ENCODE peak calls at places on chromosome 9, in seven cellular contexts. T is astrocyte of the spinal cord, F is kidney epithelial cell, P is lower lobe of right lung, M is brain microvascular endothelial cell, Q is mammary epithelial cell, D is tibial nerve. W is an unnamed sample.

GRCh38 chr9:87270241-87271234 is 227.1 kb upstream of the DAPK1 start:
- DNase-seq in F (no peak), P (no peak), T (peak), M (peak), D (no peak), Q (no peak), W (peak)

GRCh38 chr9:137761793-137762192 is 115.8 kb upstream of the CACNA1B start:
- DNase-seq in P (no peak), Q (no peak), M (no peak), T (no peak), F (no peak), D (no peak), W (no peak)

GRCh38 chr9:37430841-37431597 is 8.5 kb downstream of the GRHPR start:
- DNase-seq in T (peak), M (no peak), D (no peak), P (no peak), Q (no peak), F (no peak), W (no peak)

GRCh38 chr9:118595719-118596305 is 773.4 kb downstream of the BRINP1 start:
- DNase-seq in M (peak), F (no peak), P (no peak), Q (peak), T (peak), D (no peak), W (peak)

GRCh38 chr9:21153688-21154608 is 12.3 kb upstream of the IFNW1 start:
- DNase-seq in P (peak), F (peak), T (peak), Q (peak), D (no peak), M (peak), W (peak)

GRCh38 chr9:5951686-5952211 is 61.1 kb downstream of the MLANA start:
- DNase-seq in Q (peak), T (peak), D (no peak), P (no peak), M (peak), F (no peak), W (peak)

GRCh38 chr9:133741716-133742115 is 3.6 kb upstream of the SARDH start:
- DNase-seq in T (no peak), F (no peak), D (no peak), M (no peak), Q (no peak), P (no peak), W (no peak)

GRCh38 chr9:347667-348292 is 133.1 kb downstream of the DOCK8 start:
- DNase-seq in Q (peak), P (no peak), F (no peak), M (no peak), D (no peak), T (peak), W (peak)

GRCh38 chr9:89536145-89536574 is 38.2 kb upstream of the SEMA4D start:
- DNase-seq in D (no peak), P (no peak), F (no peak), M (no peak), Q (no peak), T (no peak), W (no peak)

GRCh38 chr9:8362250-8362649 is 562.7 kb upstream of the DMAC1 start:
- DNase-seq in P (no peak), D (no peak), Q (no peak), F (no peak), M (no peak), T (no peak), W (no peak)

GRCh38 chr9:128987800-128988199 is 40.3 kb downstream of the NUP188 start:
- DNase-seq in T (peak), F (peak), P (no peak), D (no peak), Q (peak), M (peak), W (peak)

GRCh38 chr9:127505396-127506116 is 54.2 kb downstream of the LRSAM1 start:
- DNase-seq in D (no peak), Q (no peak), F (no peak), P (no peak), M (peak), T (no peak), W (no peak)

GRCh38 chr9:77291714-77292113 is 114.4 kb downstream of the VPS13A start:
- DNase-seq in T (no peak), F (no peak), P (no peak), Q (peak), M (peak), D (no peak), W (no peak)

GRCh38 chr9:73081979-73082657 is 69.5 kb upstream of the ANXA1 start:
- DNase-seq in P (no peak), T (peak), F (no peak), Q (peak), M (peak), D (no peak), W (peak)

GRCh38 chr9:31394040-31394473 is 990.4 kb upstream of the ACO1 start:
- DNase-seq in D (no peak), M (peak), Q (peak), F (no peak), P (no peak), T (peak), W (no peak)

GRCh38 chr9:86734762-86735161 is 212.5 kb downstream of the GAS1 start:
- DNase-seq in F (no peak), P (no peak), Q (peak), D (no peak), M (peak), T (peak), W (peak)

GRCh38 chr9:29332789-29333188 is 1759.5 kb upstream of the C9orf72 start:
- DNase-seq in Q (peak), T (peak), F (peak), M (peak), P (no peak), D (no peak), W (peak)

GRCh38 chr9:22813520-22813919 is 366.9 kb downstream of the DMRTA1 start:
- DNase-seq in Q (peak), F (no peak), P (no peak), T (peak), D (no peak), M (no peak), W (peak)

GRCh38 chr9:15416880-15417279 is 5.8 kb upstream of the SNAPC3 start:
- DNase-seq in D (no peak), P (no peak), F (no peak), M (peak), T (peak), Q (peak), W (peak)

GRCh38 chr9:26243722-26244121 is 565.5 kb upstream of the TUSC1 start:
- DNase-seq in Q (no peak), T (peak), F (no peak), M (peak), D (no peak), P (no peak), W (peak)

GRCh38 chr9:75054373-75055001 is 26.4 kb upstream of the CARNMT1 start:
- DNase-seq in P (no peak), M (no peak), Q (no peak), T (no peak), D (no peak), F (no peak), W (peak)

GRCh38 chr9:22079873-22080341 is 70.8 kb upstream of the CDKN2B start:
- DNase-seq in Q (peak), T (peak), M (no peak), P (no peak), F (peak), D (peak), W (peak)

GRCh38 chr9:5843450-5844249 is 10.7 kb upstream of the ERMP1 start:
- DNase-seq in M (no peak), T (peak), P (no peak), D (no peak), Q (no peak), F (peak), W (peak)

GRCh38 chr9:35035851-35036701 is 36.3 kb downstream of the VCP start:
- DNase-seq in T (no peak), M (peak), F (no peak), D (no peak), P (peak), Q (no peak), W (peak)

GRCh38 chr9:18359335-18359734 is 114.6 kb upstream of the ADAMTSL1 start:
- DNase-seq in F (no peak), D (no peak), P (no peak), Q (peak), M (no peak), T (peak), W (peak)

GRCh38 chr9:36818242-36818938 is 215.7 kb downstream of the PAX5 start:
- DNase-seq in M (no peak), Q (no peak), D (no peak), P (no peak), F (no peak), T (no peak), W (no peak)

GRCh38 chr9:137434498-137435380 is 6.4 kb downstream of the ENTPD8 start:
- DNase-seq in F (no peak), T (no peak), D (no peak), M (no peak), Q (no peak), P (peak), W (no peak)

GRCh38 chr9:89020754-89021153 is 29.5 kb downstream of the S1PR3 start:
- DNase-seq in T (no peak), Q (no peak), P (no peak), D (no peak), M (no peak), F (no peak), W (no peak)

GRCh38 chr9:88256216-88256615 is 117.9 kb upstream of the SPATA31C2 start:
- DNase-seq in Q (no peak), F (no peak), D (no peak), P (no peak), T (no peak), M (no peak), W (no peak)

GRCh38 chr9:70136632-70137031 is 93.0 kb downstream of the MAMDC2 start:
- DNase-seq in P (no peak), F (no peak), M (peak), D (no peak), T (peak), Q (peak), W (peak)

GRCh38 chr9:92140074-92140753 is 25.0 kb upstream of the SPTLC1 start:
- DNase-seq in Q (peak), T (peak), D (peak), F (no peak), M (peak), P (peak), W (peak)

DNA sequence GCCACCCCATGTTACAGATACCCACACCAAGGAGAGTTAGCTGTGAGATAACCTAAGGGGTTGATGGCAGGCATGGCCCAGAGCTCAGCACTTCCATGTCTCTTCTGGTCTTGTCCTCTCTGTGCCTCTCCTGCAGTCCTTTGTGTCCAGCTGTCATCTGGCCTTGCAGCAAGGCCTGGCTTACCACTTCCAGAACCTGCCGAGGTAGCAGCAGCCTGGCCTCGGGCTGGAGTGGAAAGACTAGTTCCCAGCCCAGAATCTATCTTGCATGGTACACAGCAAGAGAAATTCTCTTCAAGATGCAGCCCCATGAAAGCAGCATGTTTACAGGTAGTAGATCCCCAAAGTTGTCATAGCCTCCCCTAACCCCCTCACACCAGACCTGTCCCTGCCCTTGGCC is 41.5 kb downstream of the PIP5K1B start:
- DNase-seq in Q (no peak), F (no peak), P (no peak), T (no peak), M (no peak), D (no peak), W (no peak)
- H3K4me3 ChIP-seq in Q (no peak), F (no peak), P (no peak), T (no peak), M (no peak), D (no peak), W (no peak)

GRCh38 chr9:136311037-136311432 is 7.1 kb upstream of the CCDC187 start:
- DNase-seq in T (no peak), M (no peak), Q (no peak), F (no peak), D (no peak), P (no peak), W (no peak)

GRCh38 chr9:136314056-136314416 is 10.1 kb upstream of the CCDC187 start:
- DNase-seq in T (no peak), P (no peak), Q (no peak), D (no peak), F (no peak), M (no peak), W (no peak)

GRCh38 chr9:136311433-136312375 is 7.8 kb upstream of the CCDC187 start:
- DNase-seq in F (no peak), Q (no peak), T (no peak), P (no peak), M (no peak), D (no peak), W (no peak)

GRCh38 chr9:136313111-136314055 is 9.5 kb upstream of the CCDC187 start:
- DNase-seq in Q (no peak), M (no peak), D (no peak), P (no peak), T (no peak), F (no peak), W (no peak)

GRCh38 chr9:136312436-136312835 is 8.5 kb upstream of the CCDC187 start:
- DNase-seq in P (no peak), D (no peak), T (peak), F (no peak), Q (no peak), M (no peak), W (peak)
- TF ChIP-seq CTCF in P (peak), D (peak), T (peak), F (peak), Q (peak), M (peak), W (peak)

GRCh38 chr9:27717991-27718390 is 144.7 kb upstream of the C9orf72 start:
- DNase-seq in T (peak), M (no peak), P (no peak), F (no peak), Q (no peak), D (no peak), W (no peak)
- H3K4me3 ChIP-seq in T (no peak), M (no peak), P (no peak), F (no peak), Q (no peak), D (no peak), W (no peak)

GRCh38 chr9:78962186-78962585 is 609.6 kb upstream of the TLE4 start:
- DNase-seq in M (no peak), D (no peak), F (no peak), T (no peak), Q (no peak), P (no peak), W (no peak)

GRCh38 chr9:78954286-78954685 is 617.5 kb upstream of the TLE4 start:
- DNase-seq in F (no peak), D (no peak), Q (no peak), P (no peak), M (no peak), T (peak), W (peak)

GRCh38 chr9:78963911-78964310 is 607.9 kb upstream of the TLE4 start:
- DNase-seq in M (no peak), P (no peak), F (no peak), T (no peak), Q (no peak), D (no peak), W (no peak)

GRCh38 chr9:78958887-78959286 is 612.9 kb upstream of the TLE4 start:
- DNase-seq in P (no peak), T (no peak), D (no peak), M (no peak), Q (peak), F (no peak), W (no peak)
- TF ChIP-seq CTCF in P (no peak), T (peak), D (no peak), M (peak), Q (peak), F (peak), W (no peak)

GRCh38 chr9:124267271-124267807 is 9.6 kb downstream of the NEK6 start:
- DNase-seq in F (peak), T (peak), P (peak), Q (peak), M (peak), D (peak), W (peak)
- H3K4me3 ChIP-seq in F (no peak), T (no peak), P (no peak), Q (no peak), M (no peak), D (no peak), W (no peak)

W was measured in fibroblast of the aortic adventitia.